ENCODE peak calls at places on chromosome 5, in nine cellular contexts. D is cardiac muscle cell, Q is Peyer's patch, Y is A549, I is body of pancreas, S is brain microvascular endothelial cell, K is pancreas, R is stomach, G is RWPE1. N is an unnamed sample.
A peak's percentile ranks its signal among the peaks of the same experiment; 100 is the strongest.

GRCh38 chr5:62720036-62720441 is 141.4 kb downstream of the LRRC70 start:
- DNase-seq in Q (no peak), Y (peak; percentile 37), G (peak; percentile 36), D (peak; percentile 41), R (peak; percentile 33), I (peak; percentile 32), K (no peak), S (no peak), N (peak; percentile 11)

GRCh38 chr5:140926211-140926902 is at the start of gene PCDHAC1:
- DNase-seq in K (peak; percentile 95), Y (peak; percentile 76), G (peak; percentile 92), R (peak; percentile 66), Q (peak; percentile 64), I (peak; percentile 92), D (peak; percentile 69), S (peak; percentile 24), N (no peak)

GRCh38 chr5:77627869-77628674 is 10.4 kb downstream of the OTP start:
- DNase-seq in G (no peak), Q (no peak), S (no peak), Y (no peak), I (no peak), K (no peak), R (no peak), D (no peak), N (no peak)

GRCh38 chr5:142472306-142472951 is 147.6 kb upstream of the SPRY4 start:
- DNase-seq in D (peak; percentile 77), K (no peak), Y (peak; percentile 82), S (peak; percentile 91), R (no peak), Q (no peak), G (peak; percentile 95), I (no peak), N (peak; percentile 63)

GRCh38 chr5:54895816-54896341 is 89.5 kb downstream of the ESM1 start:
- DNase-seq in K (no peak), I (peak; percentile 52), R (peak; percentile 50), D (peak; percentile 78), G (peak; percentile 54), Y (peak; percentile 14), S (peak; percentile 60), Q (no peak), N (no peak)

GRCh38 chr5:161084108-161084507 is 232.1 kb upstream of the ATP10B start:
- DNase-seq in Q (no peak), R (no peak), G (no peak), S (no peak), I (no peak), Y (no peak), K (no peak), D (no peak), N (no peak)

GRCh38 chr5:147204576-147204975 is 30.2 kb upstream of the STK32A start:
- DNase-seq in Q (no peak), D (no peak), I (no peak), K (no peak), S (no peak), G (no peak), R (no peak), Y (no peak), N (no peak)

GRCh38 chr5:76691470-76692273 is 24.3 kb upstream of the F2R start:
- DNase-seq in Y (no peak), G (no peak), K (no peak), D (peak; percentile 71), Q (no peak), R (no peak), I (no peak), S (peak; percentile 64), N (no peak)

GRCh38 chr5:62935660-62936059 is 357.0 kb downstream of the LRRC70 start:
- DNase-seq in Q (no peak), S (no peak), I (no peak), K (no peak), Y (no peak), D (no peak), R (no peak), G (no peak), N (no peak)

GRCh38 chr5:132406144-132406783 is 36.8 kb downstream of the SLC22A5 start:
- DNase-seq in S (no peak), K (no peak), D (no peak), G (no peak), Q (no peak), R (no peak), I (no peak), Y (no peak), N (no peak)

GRCh38 chr5:93602261-93603149 is 19.5 kb downstream of the NR2F1 start:
- DNase-seq in G (no peak), Q (no peak), K (peak; percentile 54), I (no peak), R (no peak), S (no peak), Y (no peak), D (no peak), N (no peak)

GRCh38 chr5:134451618-134452505 is 40.2 kb upstream of the CDKN2AIPNL start:
- DNase-seq in I (peak; percentile 46), Y (peak; percentile 90), Q (no peak), R (peak; percentile 47), G (peak; percentile 91), D (peak; percentile 85), S (peak; percentile 84), K (no peak), N (no peak)

GRCh38 chr5:39498247-39498952 is 73.6 kb upstream of the DAB2 start:
- DNase-seq in S (peak; percentile 31), G (peak; percentile 16), K (no peak), Y (no peak), R (no peak), Q (no peak), I (no peak), D (peak; percentile 58), N (no peak)

GRCh38 chr5:39194466-39195136 is 24.8 kb downstream of the FYB1 start:
- DNase-seq in Y (peak; percentile 49), D (peak; percentile 74), I (no peak), R (no peak), G (peak; percentile 81), S (peak; percentile 95), K (no peak), Q (no peak), N (peak; percentile 46)

GRCh38 chr5:142915840-142916424 is 145.8 kb downstream of the ARHGAP26 start:
- DNase-seq in S (no peak), Y (peak; percentile 52), K (peak; percentile 62), I (peak; percentile 72), G (peak; percentile 78), D (no peak), R (peak; percentile 39), Q (no peak), N (no peak)

GRCh38 chr5:137617806-137618205 is 118.1 kb downstream of the KLHL3 start:
- DNase-seq in R (no peak), Y (no peak), D (peak; percentile 29), Q (no peak), G (no peak), S (peak; percentile 64), K (no peak), I (no peak), N (no peak)

GRCh38 chr5:1175015-1175414 is 26.4 kb upstream of the SLC6A19 start:
- DNase-seq in D (no peak), R (no peak), G (no peak), Y (no peak), K (no peak), Q (peak; percentile 25), I (peak; percentile 3), S (no peak), N (no peak)

GRCh38 chr5:154756203-154756870 is 1.2 kb downstream of the LARP1 start:
- DNase-seq in K (peak; percentile 79), Y (no peak), D (peak; percentile 22), I (peak; percentile 67), R (peak; percentile 50), Q (peak; percentile 78), S (no peak), G (peak; percentile 34), N (no peak)

GRCh38 chr5:115168829-115169391 is 798 bp downstream of the TRIM36 start:
- DNase-seq in Y (no peak), D (no peak), G (no peak), K (peak; percentile 69), R (no peak), S (no peak), Q (peak; percentile 75), I (peak; percentile 46), N (no peak)

GRCh38 chr5:127942246-127943060 is 141.1 kb upstream of the SLC12A2 start:
- DNase-seq in D (no peak), Q (no peak), G (no peak), Y (no peak), I (no peak), R (no peak), K (no peak), S (peak; percentile 39), N (no peak)

GRCh38 chr5:171893290-171893890 is 107.8 kb downstream of the SMIM23 start:
- DNase-seq in Q (no peak), D (peak; percentile 55), G (no peak), R (no peak), S (peak; percentile 52), I (no peak), Y (no peak), K (no peak), N (peak; percentile 29)
- H3K27ac ChIP-seq in Q (no peak overlapping the region), D (peak overlapping the region; percentile 95), G (no peak overlapping the region), R (no peak overlapping the region), S (no peak overlapping the region), I (no peak overlapping the region), Y (no peak overlapping the region), K (no peak overlapping the region), N (no peak overlapping the region)

DNA sequence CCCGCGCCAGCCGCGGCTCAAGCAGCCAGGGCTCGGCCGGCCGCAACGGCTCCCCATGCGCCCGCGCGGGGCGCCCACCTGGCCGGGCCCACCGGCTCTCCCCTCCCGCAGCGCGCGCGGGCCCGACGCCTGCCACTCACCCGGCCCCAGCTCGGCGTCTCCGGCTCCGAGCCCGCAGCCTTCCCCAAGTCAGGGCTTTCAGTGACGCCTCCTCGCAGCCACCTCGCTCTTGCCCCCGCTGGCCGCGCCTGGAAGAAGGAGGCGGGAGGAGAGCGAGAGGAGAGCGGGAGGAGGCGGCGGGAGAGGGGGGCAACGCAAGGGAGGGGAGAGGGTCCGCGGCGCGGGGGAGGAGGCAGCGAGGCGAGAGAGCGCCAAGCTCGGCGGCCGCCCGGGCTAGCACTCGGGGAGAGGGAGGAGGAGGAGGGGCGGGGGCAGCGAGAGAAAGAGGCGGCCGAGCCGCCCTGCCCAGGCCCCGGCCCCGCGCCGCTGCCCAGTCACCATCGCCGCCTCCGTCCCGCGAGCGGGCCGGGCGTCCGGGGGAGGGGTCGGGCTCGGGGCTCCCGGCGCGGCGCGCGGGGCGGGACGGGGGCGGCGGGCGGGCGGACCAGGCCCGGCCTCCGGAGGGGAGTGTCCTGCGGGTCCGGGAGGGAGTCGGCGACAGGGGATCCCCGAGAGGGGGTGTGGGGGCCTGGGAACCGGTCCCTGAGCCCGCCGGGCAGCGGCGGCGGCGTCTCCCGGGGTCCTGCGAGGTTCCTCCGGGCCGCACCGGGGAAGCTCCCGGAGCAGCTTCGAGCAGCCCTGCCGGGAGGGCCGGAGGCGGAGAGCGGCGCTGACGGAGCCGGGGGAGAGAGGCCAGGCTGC is at the start of gene LHFPL2:
- DNase-seq in G (peak; percentile 71), I (peak; percentile 87), R (peak; percentile 77), Y (peak; percentile 78), K (peak; percentile 91), Q (peak; percentile 87), D (peak; percentile 90), S (peak; percentile 57), N (no peak)
- TF ChIP-seq CTCF in G (no peak), I (no peak), R (no peak), Y (no peak), K (no peak), Q (no peak), D (no peak), S (no peak), N (no peak)

GRCh38 chr5:31130682-31131081 is 62.8 kb upstream of the CDH6 start:
- DNase-seq in Q (no peak), G (no peak), K (no peak), R (no peak), Y (no peak), D (no peak), S (no peak), I (no peak), N (no peak)
- H3K27ac ChIP-seq in Q (no peak overlapping the region), G (no peak overlapping the region), K (no peak overlapping the region), R (no peak overlapping the region), Y (no peak overlapping the region), D (no peak overlapping the region), S (no peak overlapping the region), I (no peak overlapping the region), N (no peak overlapping the region)

GRCh38 chr5:135492319-135492626 is 40.1 kb upstream of the TIFAB start:
- DNase-seq in S (no peak), G (peak; percentile 78), Y (no peak), R (no peak), D (no peak), I (no peak), Q (no peak), K (no peak), N (no peak)
- TF ChIP-seq CTCF in S (no peak), G (no peak), Y (no peak), R (no peak), D (no peak), I (no peak), Q (no peak), K (no peak), N (no peak)